ENCODE peak calls at places on chromosomes 3 and 15, in four cellular contexts. K is anterior cingulate cortex, M is T-helper 22 cell, G is NCI-H1694 treated with DMSO at 0.1 percent for 48 hours. R is an unnamed sample.

GRCh38 chr15:61318276-61318675 is 89.2 kb upstream of the RORA start:
- DNase-seq in M (no peak), G (no peak), K (no peak), R (no peak)

GRCh38 chr3:81302045-81302444 is 459.4 kb downstream of the GBE1 start:
- DNase-seq in M (no peak), G (peak; percentile 0), K (no peak), R (no peak)

GRCh38 chr3:13827256-13827655 is 52.6 kb downstream of the WNT7A start:
- DNase-seq in M (no peak), G (no peak), K (no peak), R (no peak)

GRCh38 chr3:185658504-185658912 is 72.4 kb downstream of the SENP2 start:
- DNase-seq in K (peak; percentile 14), M (no peak), G (no peak), R (peak; percentile 82)

GRCh38 chr3:7275396-7275795 is 414.5 kb downstream of the GRM7 start:
- DNase-seq in K (no peak), M (no peak), G (no peak), R (no peak)

GRCh38 chr3:181703701-181704420 is 7.9 kb upstream of the SOX2 start:
- DNase-seq in G (no peak), K (peak; percentile 51), M (no peak), R (no peak)

GRCh38 chr15:49875392-49875791 is 243.6 kb downstream of the ATP8B4 start:
- DNase-seq in K (no peak), G (no peak), M (no peak), R (no peak)

GRCh38 chr3:16888785-16889607 is 4.2 kb downstream of the PLCL2 start:
- DNase-seq in M (peak; percentile 20), K (no peak), G (no peak), R (no peak)

GRCh38 chr15:61169904-61170695 is 59.0 kb downstream of the RORA start:
- DNase-seq in G (no peak), M (no peak), K (no peak), R (no peak)

GRCh38 chr15:73983211-73983727 is 8.8 kb downstream of the STOML1 start:
- DNase-seq in K (no peak), M (no peak), G (peak; percentile 19), R (peak; percentile 65)

GRCh38 chr15:84981711-84982300 is at the start of gene PDE8A:
- DNase-seq in K (no peak), M (peak; percentile 62), G (no peak), R (no peak)

GRCh38 chr3:108447096-108447847 is 63.1 kb downstream of the MYH15 start:
- DNase-seq in K (no peak), M (no peak), G (no peak), R (no peak)

GRCh38 chr3:149247929-149248691 is 26.5 kb upstream of the CP start:
- DNase-seq in M (no peak), G (no peak), K (no peak), R (no peak)

GRCh38 chr3:7707192-7707591 is 794.4 kb upstream of the LMCD1 start:
- DNase-seq in K (no peak), G (no peak), M (no peak), R (no peak)

GRCh38 chr3:105466495-105467080 is 99.9 kb downstream of the ALCAM start:
- DNase-seq in K (no peak), M (no peak), G (no peak), R (no peak)

GRCh38 chr3:32154180-32154579 is 47.8 kb downstream of the GPD1L start:
- DNase-seq in M (no peak), K (no peak), G (no peak), R (no peak)

GRCh38 chr3:100830931-100831330 is 121.6 kb downstream of the TFG start:
- DNase-seq in G (no peak), K (no peak), M (no peak), R (no peak)

GRCh38 chr3:37492977-37493471 is 318.6 kb upstream of the LRRFIP2 start:
- DNase-seq in M (no peak), K (no peak), G (no peak), R (peak; percentile 25)

GRCh38 chr15:96230557-96231181 is 99.8 kb upstream of the NR2F2 start:
- DNase-seq in G (no peak), K (no peak), M (no peak), R (no peak)

GRCh38 chr3:157147099-157147803 is 12.7 kb downstream of the CCNL1 start:
- DNase-seq in M (no peak), K (no peak), G (no peak), R (no peak)

GRCh38 chr15:48688493-48688892 is 43.0 kb upstream of the FBN1 start:
- DNase-seq in M (no peak), G (no peak), K (no peak), R (no peak)

GRCh38 chr15:68383161-68384074 is 48.5 kb downstream of the ITGA11 start:
- DNase-seq in G (peak; percentile 38), K (no peak), M (no peak), R (peak; percentile 36)

GRCh38 chr3:149374391-149374790 is 3.1 kb downstream of the TM4SF1 start:
- DNase-seq in G (no peak), K (no peak), M (no peak), R (no peak)

GRCh38 chr3:133390715-133391114 is 9.1 kb upstream of the BFSP2 start:
- DNase-seq in G (no peak), K (no peak), M (no peak), R (no peak)

GRCh38 chr3:143895805-143896204 is 47.5 kb upstream of the SLC9A9 start:
- DNase-seq in G (peak; percentile 6), M (no peak), K (no peak), R (no peak)

GRCh38 chr3:140953028-140953960 is 11.7 kb downstream of the SLC25A36 start:
- DNase-seq in G (no peak), K (no peak), M (no peak), R (no peak)

GRCh38 chr15:31225356-31225955 is 101.2 kb upstream of the KLF13 start:
- DNase-seq in G (no peak), K (no peak), M (no peak), R (no peak)

GRCh38 chr15:82739086-82739485 is 29.4 kb upstream of the AP3B2 start:
- DNase-seq in M (no peak), K (no peak), G (no peak), R (no peak)

GRCh38 chr3:149454746-149455145 is 19.8 kb upstream of the TM4SF4 start:
- DNase-seq in M (no peak), K (no peak), G (no peak), R (no peak)

GRCh38 chr3:39433642-39434041 is 27.1 kb downstream of the RPSA start:
- DNase-seq in K (no peak), M (no peak), G (no peak), R (no peak)

GRCh38 chr15:93882779-93883178 is 348.6 kb upstream of the MCTP2 start:
- DNase-seq in M (no peak), K (no peak), G (no peak), R (no peak)

GRCh38 chr3:67947808-67948508 is 293.5 kb upstream of the SUCLG2 start:
- DNase-seq in M (peak; percentile 31), G (no peak), K (no peak), R (no peak)

GRCh38 chr15:65423150-65423976 is 616 bp upstream of the IGDCC4 start:
- DNase-seq in G (no peak), M (no peak), K (no peak), R (no peak)

GRCh38 chr3:4421121-4421520 is 45.9 kb downstream of the SUMF1 start:
- DNase-seq in K (no peak), M (no peak), G (no peak), R (no peak)

GRCh38 chr3:108899530-108899929 is 54.1 kb downstream of the GUCA1C start:
- DNase-seq in G (no peak), M (no peak), K (no peak), R (no peak)

GRCh38 chr15:78149805-78150751 is 916 bp downstream of the IDH3A start:
- DNase-seq in G (no peak), M (no peak), K (no peak), R (no peak)

R was measured in uterus.